ENCODE peak calls at places on chromosomes 6 and 20, in six cellular contexts. H, K, O, T, S and B are unnamed samples.
A peak's percentile ranks its signal among the peaks of the same experiment; 100 is the strongest.

GRCh38 chr6:6811151-6812002 is 222.9 kb downstream of the LY86 start:
- DNase-seq in H (peak; percentile 54), K (no peak), O (peak; percentile 99), T (no peak), S (peak; percentile 91), B (peak; percentile 93)

GRCh38 chr6:16514249-16514648 is 247.0 kb downstream of the ATXN1 start:
- DNase-seq in H (peak; percentile 40), K (peak; percentile 72), O (peak; percentile 18), T (peak; percentile 27), S (peak; percentile 60), B (peak; percentile 81)

GRCh38 chr6:78513856-78514255 is 353.5 kb upstream of the IRAK1BP1 start:
- DNase-seq in H (no peak), K (peak; percentile 67), O (no peak), T (no peak), S (no peak), B (peak; percentile 80)

GRCh38 chr20:50690562-50690978 is 772 bp downstream of the RIPOR3 start:
- DNase-seq in H (no peak), K (no peak), O (no peak), T (no peak), S (no peak), B (peak; percentile 49)

GRCh38 chr20:6008254-6008653 is 45.6 kb downstream of the LRRN4 start:
- DNase-seq in H (peak; percentile 45), K (no peak), O (peak; percentile 96), T (no peak), S (peak; percentile 74), B (no peak)

GRCh38 chr20:12053348-12053747 is 135.7 kb downstream of the BTBD3 start:
- DNase-seq in H (no peak), K (no peak), O (peak; percentile 53), T (no peak), S (peak; percentile 90), B (peak; percentile 92)

GRCh38 chr6:127191716-127192115 is 73.2 kb downstream of the RSPO3 start:
- DNase-seq in H (no peak), K (no peak), O (peak; percentile 28), T (no peak), S (peak; percentile 24), B (no peak)

GRCh38 chr20:45910670-45911485 is 1.1 kb downstream of the PLTP start:
- DNase-seq in H (peak; percentile 87), K (peak; percentile 100), O (peak; percentile 79), T (peak; percentile 98), S (peak; percentile 100), B (peak; percentile 100)

GRCh38 chr6:103797738-103798137 is 1062.0 kb downstream of the HACE1 start:
- DNase-seq in H (no peak), K (peak; percentile 69), O (no peak), T (no peak), S (peak; percentile 7), B (peak; percentile 32)

GRCh38 chr20:41118632-41119031 is 18.7 kb upstream of the PLCG1 start:
- DNase-seq in H (no peak), K (no peak), O (no peak), T (no peak), S (no peak), B (no peak)

GRCh38 chr6:10417681-10418104 is 2.8 kb upstream of the TFAP2A start:
- DNase-seq in H (no peak), K (no peak), O (peak; percentile 70), T (no peak), S (no peak), B (peak; percentile 90)

GRCh38 chr6:10419749-10420545 is 5.1 kb upstream of the TFAP2A start:
- DNase-seq in H (no peak), K (no peak), O (peak; percentile 87), T (no peak), S (no peak), B (no peak)

GRCh38 chr6:10420546-10421507 is 6.0 kb upstream of the TFAP2A start:
- DNase-seq in H (no peak), K (no peak), O (no peak), T (no peak), S (no peak), B (peak; percentile 87)

GRCh38 chr6:10418361-10418861 is 3.5 kb upstream of the TFAP2A start:
- DNase-seq in H (no peak), K (no peak), O (peak; percentile 55), T (no peak), S (no peak), B (no peak)

DNA sequence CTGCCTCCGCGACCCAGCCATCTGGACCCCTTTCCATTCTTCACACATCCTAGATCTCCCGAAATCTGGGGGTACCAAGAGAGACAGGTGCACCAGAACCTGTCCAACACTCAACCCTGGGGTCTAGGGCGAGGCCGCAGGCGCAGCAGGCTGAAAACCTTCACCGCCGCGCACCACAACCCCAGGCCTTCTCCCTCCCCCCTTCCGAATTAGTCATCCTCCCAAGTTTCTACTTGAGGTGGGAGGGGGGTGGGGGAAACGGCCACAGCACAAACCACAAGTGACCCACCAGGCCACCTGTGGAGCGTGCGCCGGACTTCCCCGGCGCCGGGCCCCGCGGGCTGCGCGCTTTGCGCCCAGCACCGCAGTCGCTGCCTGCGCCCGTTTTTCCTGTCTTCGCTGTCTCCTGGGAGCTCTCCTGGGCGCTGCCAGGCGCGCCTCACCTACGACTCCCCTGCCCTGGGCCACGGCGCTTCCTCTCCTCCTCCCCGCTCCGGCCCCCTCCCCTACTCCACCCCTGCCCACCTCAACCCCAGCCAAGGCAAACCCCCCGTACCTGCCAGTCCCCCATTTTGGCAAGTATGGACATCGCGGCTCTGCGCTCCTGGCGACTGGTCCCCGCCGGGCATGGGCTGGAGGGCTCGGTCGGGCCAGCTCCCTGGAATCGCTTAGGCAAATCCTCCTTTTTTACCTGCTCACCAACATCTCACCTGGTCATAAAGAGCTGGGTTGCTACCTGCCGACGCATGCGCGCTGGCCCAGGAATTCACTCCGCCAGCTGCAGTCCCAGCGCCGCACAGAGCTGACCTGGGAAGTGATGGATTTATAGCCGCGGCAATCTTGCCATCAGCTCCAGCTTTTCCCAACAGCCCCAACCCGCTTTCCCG is 4.2 kb upstream of the TFAP2A start:
- DNase-seq in H (no peak), K (no peak), O (peak; percentile 95), T (peak; percentile 66), S (no peak), B (peak; percentile 91)
- H3K4me2 ChIP-seq in H (no peak overlapping the region), K (no peak overlapping the region), O (peak overlapping the region; percentile 100), T (no peak overlapping the region), S (no peak overlapping the region), B (peak overlapping the region; percentile 95)

GRCh38 chr6:156160007-156160787 is 617.0 kb upstream of the ARID1B start:
- DNase-seq in H (no peak), K (no peak), O (no peak), T (no peak), S (no peak), B (no peak)
- H3K4me2 ChIP-seq in H (no peak overlapping the region), K (no peak overlapping the region), O (no peak overlapping the region), T (no peak overlapping the region), S (no peak overlapping the region), B (no peak overlapping the region)

DNA sequence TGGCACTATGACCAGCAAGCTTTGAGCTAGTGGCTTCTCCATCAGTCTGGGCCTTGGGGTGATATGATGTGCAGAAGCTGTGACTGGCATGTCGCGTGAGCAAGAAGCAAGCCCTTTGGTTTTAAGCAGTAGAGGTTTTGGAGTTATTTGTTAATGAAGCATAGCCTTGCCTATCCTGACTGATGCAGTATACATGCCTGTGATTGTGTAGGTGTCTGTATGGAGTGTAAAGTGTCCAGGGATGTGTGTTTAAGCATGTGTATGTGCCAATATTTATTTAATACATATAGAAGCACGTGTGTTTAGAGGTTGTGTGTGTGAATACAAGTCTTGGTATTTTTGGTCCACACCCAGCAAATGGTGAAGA is 61.0 kb upstream of the CCDC167 start:
- DNase-seq in H (no peak), K (no peak), O (no peak), T (no peak), S (no peak), B (no peak)
- H3K4me2 ChIP-seq in H (no peak overlapping the region), K (no peak overlapping the region), O (no peak overlapping the region), T (peak overlapping the region; percentile 43), S (no peak overlapping the region), B (no peak overlapping the region)

GRCh38 chr20:59945731-59946130 is 5.5 kb downstream of the FAM217B start:
- DNase-seq in H (no peak), K (no peak), O (no peak), T (no peak), S (no peak), B (peak; percentile 51)
- H3K4me2 ChIP-seq in H (no peak overlapping the region), K (no peak overlapping the region), O (no peak overlapping the region), T (no peak overlapping the region), S (no peak overlapping the region), B (no peak overlapping the region)